ENCODE peak calls at places on chromosomes 6 and 20, in five cellular contexts. One of them, this sample, is unnamed.

GRCh38 chr6:147001621-147002020 is 202.6 kb upstream of the STXBP5 start:
- DNase-seq in T-cell: no peak
- DNase-seq in left cardiac atrium: no peak
- DNase-seq in AG04450: no peak
- DNase-seq in mammary epithelial cell: peak; percentile 11
- DNase-seq in this sample: no peak

GRCh38 chr6:75568100-75568499 is 33.6 kb upstream of the SENP6 start:
- DNase-seq in mammary epithelial cell: no peak
- DNase-seq in AG04450: no peak
- DNase-seq in T-cell: no peak
- DNase-seq in left cardiac atrium: no peak
- DNase-seq in this sample: no peak

GRCh38 chr6:35496851-35497570 is at the start of gene TEAD3:
- DNase-seq in AG04450: no peak
- DNase-seq in left cardiac atrium: peak; percentile 69
- DNase-seq in mammary epithelial cell: peak; percentile 76
- DNase-seq in T-cell: peak; percentile 12
- DNase-seq in this sample: peak; percentile 64

GRCh38 chr6:12148841-12149240 is 136.7 kb downstream of the HIVEP1 start:
- DNase-seq in left cardiac atrium: no peak
- DNase-seq in T-cell: no peak
- DNase-seq in mammary epithelial cell: no peak
- DNase-seq in AG04450: no peak
- DNase-seq in this sample: no peak

GRCh38 chr20:22763257-22763906 is 179.0 kb upstream of the FOXA2 start:
- DNase-seq in mammary epithelial cell: peak; percentile 91
- DNase-seq in left cardiac atrium: peak; percentile 59
- DNase-seq in T-cell: no peak
- DNase-seq in AG04450: no peak
- DNase-seq in this sample: peak; percentile 46

GRCh38 chr20:50197463-50197862 is 6.8 kb downstream of the CEBPB start:
- DNase-seq in left cardiac atrium: no peak
- DNase-seq in mammary epithelial cell: no peak
- DNase-seq in T-cell: no peak
- DNase-seq in AG04450: no peak
- DNase-seq in this sample: no peak

GRCh38 chr6:145080651-145081050 is 654.7 kb downstream of the EPM2A start:
- DNase-seq in mammary epithelial cell: no peak
- DNase-seq in left cardiac atrium: no peak
- DNase-seq in T-cell: no peak
- DNase-seq in AG04450: no peak
- DNase-seq in this sample: no peak

GRCh38 chr6:81977488-81977887 is 225.0 kb upstream of the TENT5A start:
- DNase-seq in left cardiac atrium: no peak
- DNase-seq in T-cell: no peak
- DNase-seq in mammary epithelial cell: no peak
- DNase-seq in AG04450: no peak
- DNase-seq in this sample: no peak

GRCh38 chr6:34332255-34333198 is 59.9 kb downstream of the NUDT3 start:
- DNase-seq in T-cell: no peak
- DNase-seq in left cardiac atrium: no peak
- DNase-seq in mammary epithelial cell: no peak
- DNase-seq in AG04450: no peak
- DNase-seq in this sample: no peak